ENCODE peak calls at places on chromosomes 6 and 20, in nine cellular contexts. U is H9, O is tibial artery, I is heart left ventricle, L is substantia nigra, Q is astrocyte, W is neural progenitor cell, Y is hepatocyte, G is left lung. J is an unnamed sample.

GRCh38 chr6:131001945-131002661 is 60.9 kb downstream of the EPB41L2 start:
- DNase-seq in Y (no peak), L (no peak), I (no peak), O (no peak), G (no peak), W (no peak), Q (peak; percentile 71), U (no peak), J (no peak)

GRCh38 chr20:34262488-34263288 is 21.5 kb downstream of the ASIP start:
- DNase-seq in U (no peak), L (no peak), Y (peak; percentile 31), O (no peak), G (no peak), W (no peak), I (peak; percentile 82), Q (peak; percentile 49), J (no peak)

GRCh38 chr6:28732052-28732451 is 191.7 kb downstream of the TRIM27 start:
- DNase-seq in W (no peak), I (no peak), L (no peak), Y (no peak), G (no peak), Q (no peak), U (no peak), O (no peak), J (no peak)

GRCh38 chr20:21114584-21114983 is 8.4 kb upstream of the LINC00237 start:
- DNase-seq in L (no peak), Y (no peak), I (no peak), G (no peak), Q (no peak), W (no peak), O (no peak), U (no peak), J (no peak)

GRCh38 chr6:7818480-7819165 is 92.0 kb downstream of the TXNDC5 start:
- DNase-seq in L (no peak), Q (no peak), W (no peak), Y (no peak), G (no peak), O (no peak), I (peak; percentile 37), U (no peak), J (no peak)

GRCh38 chr20:13200767-13201500 is 20.1 kb upstream of the ISM1 start:
- DNase-seq in Y (no peak), W (peak; percentile 92), I (no peak), Q (no peak), O (no peak), L (no peak), U (peak; percentile 34), G (no peak), J (no peak)

GRCh38 chr20:47790032-47790965 is 5.0 kb upstream of the SULF2 start:
- DNase-seq in U (no peak), O (no peak), I (no peak), Y (peak; percentile 37), G (no peak), W (no peak), L (no peak), Q (peak; percentile 98), J (no peak)

GRCh38 chr6:131640100-131640499 is 3.0 kb downstream of the ENPP3 start:
- DNase-seq in W (no peak), O (no peak), Q (no peak), U (no peak), Y (no peak), G (no peak), L (no peak), I (no peak), J (no peak)

GRCh38 chr20:20017852-20018245 is 687 bp downstream of the NAA20 start:
- DNase-seq in O (no peak), U (no peak), G (no peak), Y (no peak), I (no peak), Q (no peak), L (no peak), W (no peak), J (no peak)

GRCh38 chr6:143513410-143513809 is 1.9 kb upstream of the FUCA2 start:
- DNase-seq in L (no peak), W (peak; percentile 59), O (no peak), U (peak; percentile 79), G (no peak), Y (peak; percentile 26), I (no peak), Q (no peak), J (no peak)

DNA sequence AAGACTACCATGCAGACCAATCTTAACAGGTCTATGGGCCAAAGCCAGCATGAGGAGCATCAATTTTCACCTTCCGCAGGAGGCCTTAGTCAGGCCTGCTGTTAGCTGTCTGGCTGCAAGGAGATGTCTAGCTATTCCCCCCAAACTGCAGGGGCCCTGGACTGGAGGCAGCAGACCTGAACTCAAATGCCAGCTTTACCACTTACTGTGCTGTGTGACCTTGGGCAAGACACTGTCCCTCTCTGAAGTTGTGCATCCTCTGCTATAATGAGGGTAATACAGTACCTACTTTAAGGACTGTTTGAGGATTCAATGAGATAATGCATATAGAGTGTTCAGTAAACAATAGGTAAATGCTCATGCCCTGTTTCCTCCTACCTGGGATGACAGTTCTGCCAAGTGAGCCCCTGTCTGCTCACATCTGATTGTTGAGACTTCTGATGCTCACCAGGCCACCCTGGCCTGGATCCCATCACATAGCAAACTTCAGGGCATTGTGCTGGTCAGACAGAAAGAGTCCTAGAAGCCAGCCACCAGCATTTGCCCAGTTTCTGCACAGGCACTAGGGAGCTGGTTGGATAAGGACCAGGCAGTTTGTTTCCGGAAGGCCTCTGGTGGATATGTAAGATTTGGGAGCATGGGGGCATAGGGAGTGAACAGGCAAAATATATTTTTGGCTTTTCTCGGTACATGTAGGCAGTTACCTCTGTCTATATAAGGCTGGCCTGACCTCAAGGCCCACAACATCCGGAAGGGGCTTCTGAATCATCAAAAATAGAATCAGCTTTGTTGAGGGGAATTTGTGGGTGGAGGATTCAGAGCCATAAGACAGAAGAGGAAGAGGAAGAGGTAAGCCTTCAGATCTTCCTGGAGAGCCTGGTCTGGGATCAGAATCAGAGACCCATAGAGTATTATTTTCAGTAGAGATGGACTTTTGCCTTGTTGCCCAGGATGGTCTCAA is 2.3 kb upstream of the OCSTAMP start:
- DNase-seq in O (no peak), G (no peak), W (no peak), I (no peak), Y (no peak), Q (no peak), L (no peak), U (no peak), J (no peak)
- H3K27ac ChIP-seq in O (no peak overlapping the region), G (no peak overlapping the region), W (no peak overlapping the region), I (no peak overlapping the region), Y (no peak overlapping the region), Q (no peak overlapping the region), L (no peak overlapping the region), U (no peak overlapping the region), J (no peak overlapping the region)

GRCh38 chr20:9940329-9940728 is 94.5 kb upstream of the ANKEF1 start:
- DNase-seq in O (no peak), I (no peak), U (no peak), Y (no peak), L (no peak), W (no peak), Q (no peak), G (no peak), J (no peak)

GRCh38 chr20:9935285-9935684 is 96.4 kb upstream of the PAK5 start:
- DNase-seq in U (no peak), I (no peak), O (no peak), Q (no peak), G (no peak), L (no peak), W (no peak), Y (no peak), J (no peak)

GRCh38 chr20:9942736-9943135 is 92.1 kb upstream of the ANKEF1 start:
- DNase-seq in Q (no peak), Y (no peak), O (no peak), W (no peak), I (no peak), U (no peak), L (no peak), G (no peak), J (no peak)

DNA sequence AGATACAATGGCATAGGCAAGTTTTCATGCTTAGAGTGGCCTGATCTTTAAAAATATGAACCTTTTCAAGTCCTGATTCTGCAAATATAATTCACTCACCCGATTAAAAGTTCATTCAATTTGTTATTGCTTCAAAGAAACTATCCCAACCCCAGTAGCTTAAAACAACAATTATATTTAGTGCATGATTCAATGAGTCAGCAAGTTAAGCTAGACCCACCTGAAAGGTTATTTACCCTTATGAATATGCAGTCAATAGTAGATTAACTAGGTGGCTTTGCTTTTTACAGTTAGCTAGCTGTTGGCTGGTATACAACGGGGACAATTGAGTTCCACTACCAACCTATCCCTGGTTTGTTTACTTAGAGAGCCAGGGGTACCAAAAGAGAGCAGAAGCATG is 95.6 kb upstream of the ANKEF1 start:
- DNase-seq in I (no peak), U (no peak), W (no peak), G (no peak), L (no peak), Q (no peak), O (no peak), Y (no peak), J (no peak)
- H3K27ac ChIP-seq in I (no peak overlapping the region), U (no peak overlapping the region), W (no peak overlapping the region), G (no peak overlapping the region), L (no peak overlapping the region), Q (no peak overlapping the region), O (no peak overlapping the region), Y (no peak overlapping the region), J (no peak overlapping the region)

DNA sequence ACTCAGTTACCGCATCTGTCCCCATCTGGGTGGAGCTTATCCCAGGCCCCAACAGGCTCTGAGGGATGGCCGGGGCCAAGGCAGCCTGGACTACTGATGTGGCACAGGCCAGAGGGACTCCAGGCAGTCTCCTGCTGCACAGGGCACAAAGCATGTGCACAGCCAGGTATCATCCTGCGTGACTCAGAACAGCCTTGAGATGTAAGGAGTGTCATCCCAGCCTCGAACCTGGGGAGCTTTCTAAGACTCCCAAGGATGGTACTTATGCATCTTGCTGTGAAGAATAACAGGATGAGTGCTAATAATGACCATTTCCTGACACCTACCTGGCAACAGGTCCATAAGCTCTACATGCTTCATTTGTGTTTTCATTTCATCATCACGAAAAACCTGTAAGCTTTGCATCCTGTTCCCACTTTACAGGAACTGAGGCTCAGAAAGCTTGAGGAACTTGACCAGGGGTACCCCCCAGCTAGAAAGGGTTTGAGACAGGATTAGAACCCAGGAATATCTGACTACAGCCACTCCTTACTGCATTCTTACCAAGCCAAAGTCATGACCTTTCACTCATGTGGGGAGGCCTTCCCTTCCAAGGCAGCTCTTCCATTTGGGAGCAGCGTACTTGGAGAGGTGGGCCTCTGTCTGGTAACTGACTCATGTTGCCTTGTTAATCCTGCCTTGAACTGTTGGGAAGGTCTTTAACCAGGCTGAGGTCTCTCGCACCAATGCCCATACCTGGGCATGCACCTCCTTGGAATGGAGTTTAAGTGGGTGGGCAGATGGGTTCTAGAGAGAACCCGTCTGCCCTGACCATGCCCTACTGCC is 1.9 kb downstream of the TRIB3 start:
- DNase-seq in U (no peak), Y (no peak), Q (no peak), L (no peak), W (no peak), G (no peak), O (no peak), I (no peak), J (no peak)
- H3K27ac ChIP-seq in U (no peak overlapping the region), Y (peak overlapping the region; percentile 96), Q (no peak overlapping the region), L (no peak overlapping the region), W (no peak overlapping the region), G (no peak overlapping the region), O (no peak overlapping the region), I (no peak overlapping the region), J (no peak overlapping the region)

DNA sequence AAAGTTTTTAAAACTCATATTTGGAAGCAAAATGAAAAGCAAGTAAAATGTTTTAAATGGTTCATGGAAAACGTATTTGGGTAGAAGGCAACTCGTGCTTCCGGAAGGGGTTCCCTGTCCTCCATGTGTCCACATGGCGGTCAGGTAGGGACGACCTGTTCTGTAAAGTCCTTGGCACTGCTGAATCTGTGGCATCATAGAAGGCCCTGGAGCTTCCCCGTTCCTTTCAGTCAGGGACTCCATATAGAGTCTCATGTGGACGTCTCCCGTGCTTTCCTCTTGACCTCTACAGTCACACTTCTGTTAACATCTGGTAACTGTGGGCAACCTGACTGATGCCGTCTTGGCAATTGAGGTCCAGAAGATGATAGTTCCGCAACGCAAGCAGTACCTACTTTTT is 11.4 kb downstream of the DYNLT1 start:
- DNase-seq in G (no peak), I (no peak), U (no peak), L (no peak), Q (no peak), Y (no peak), O (peak; percentile 67), W (no peak), J (no peak)
- H3K27ac ChIP-seq in G (no peak overlapping the region), I (no peak overlapping the region), U (no peak overlapping the region), L (no peak overlapping the region), Q (no peak overlapping the region), Y (no peak overlapping the region), O (peak overlapping the region; percentile 94), W (no peak overlapping the region), J (no peak overlapping the region)